ENCODE peak calls at places on chromosomes 16 and 17, in five cellular contexts. One of them, this sample, is unnamed.
A peak's percentile ranks its signal among the peaks of the same experiment; 100 is the strongest.

GRCh38 chr16:89057738-89058137 is 35.9 kb upstream of the ACSF3 start:
- DNase-seq in effector CD4-positive, alpha-beta T cell: no peak
- DNase-seq in Daoy: no peak
- DNase-seq in stimulated activated naive CD4-positive, alpha-beta T cell: no peak
- DNase-seq in ecto neural progenitor cell: no peak
- DNase-seq in this sample: no peak

GRCh38 chr17:12744298-12744697 is 45.0 kb upstream of the ARHGAP44 start:
- DNase-seq in ecto neural progenitor cell: no peak
- DNase-seq in effector CD4-positive, alpha-beta T cell: no peak
- DNase-seq in stimulated activated naive CD4-positive, alpha-beta T cell: no peak
- DNase-seq in Daoy: no peak
- DNase-seq in this sample: no peak

GRCh38 chr17:79006001-79006400 is 3.6 kb downstream of the CANT1 start:
- DNase-seq in effector CD4-positive, alpha-beta T cell: no peak
- DNase-seq in Daoy: no peak
- DNase-seq in stimulated activated naive CD4-positive, alpha-beta T cell: no peak
- DNase-seq in ecto neural progenitor cell: no peak
- DNase-seq in this sample: no peak

GRCh38 chr17:12896386-12896785 is 107.1 kb downstream of the ARHGAP44 start:
- DNase-seq in effector CD4-positive, alpha-beta T cell: no peak
- DNase-seq in stimulated activated naive CD4-positive, alpha-beta T cell: no peak
- DNase-seq in Daoy: no peak
- DNase-seq in ecto neural progenitor cell: no peak
- DNase-seq in this sample: no peak

GRCh38 chr17:45282683-45283644 is 21.1 kb upstream of the SPATA32 start:
- DNase-seq in Daoy: peak; percentile 61
- DNase-seq in stimulated activated naive CD4-positive, alpha-beta T cell: no peak
- DNase-seq in ecto neural progenitor cell: no peak
- DNase-seq in effector CD4-positive, alpha-beta T cell: no peak
- DNase-seq in this sample: no peak

GRCh38 chr17:29238133-29238850 is 8.4 kb upstream of the CRYBA1 start:
- DNase-seq in stimulated activated naive CD4-positive, alpha-beta T cell: no peak
- DNase-seq in Daoy: peak; percentile 17
- DNase-seq in ecto neural progenitor cell: no peak
- DNase-seq in effector CD4-positive, alpha-beta T cell: no peak
- DNase-seq in this sample: no peak

GRCh38 chr17:47955497-47956461 is 1.9 kb downstream of the PRR15L start:
- DNase-seq in effector CD4-positive, alpha-beta T cell: no peak
- DNase-seq in ecto neural progenitor cell: no peak
- DNase-seq in Daoy: no peak
- DNase-seq in stimulated activated naive CD4-positive, alpha-beta T cell: no peak
- DNase-seq in this sample: no peak

GRCh38 chr16:57689772-57690558 is 4.6 kb upstream of the DRC7 start:
- DNase-seq in Daoy: no peak
- DNase-seq in ecto neural progenitor cell: no peak
- DNase-seq in stimulated activated naive CD4-positive, alpha-beta T cell: peak; percentile 31
- DNase-seq in effector CD4-positive, alpha-beta T cell: peak; percentile 7
- DNase-seq in this sample: peak; percentile 75

GRCh38 chr16:22195695-22196558 is 10.2 kb upstream of the EEF2K start:
- DNase-seq in Daoy: peak; percentile 86
- DNase-seq in effector CD4-positive, alpha-beta T cell: peak; percentile 86
- DNase-seq in stimulated activated naive CD4-positive, alpha-beta T cell: peak; percentile 92
- DNase-seq in ecto neural progenitor cell: peak; percentile 98
- DNase-seq in this sample: peak; percentile 93

GRCh38 chr17:17906418-17907215 is 65.6 kb downstream of the TOM1L2 start:
- DNase-seq in effector CD4-positive, alpha-beta T cell: no peak
- DNase-seq in stimulated activated naive CD4-positive, alpha-beta T cell: no peak
- DNase-seq in ecto neural progenitor cell: no peak
- DNase-seq in Daoy: no peak
- DNase-seq in this sample: no peak

GRCh38 chr16:29702307-29702706 is 23.3 kb downstream of the QPRT start:
- DNase-seq in effector CD4-positive, alpha-beta T cell: peak; percentile 44
- DNase-seq in ecto neural progenitor cell: no peak
- DNase-seq in Daoy: no peak
- DNase-seq in stimulated activated naive CD4-positive, alpha-beta T cell: no peak
- DNase-seq in this sample: no peak

GRCh38 chr16:83887088-83887487 is 11.8 kb upstream of the MLYCD start:
- DNase-seq in Daoy: peak; percentile 24
- DNase-seq in ecto neural progenitor cell: no peak
- DNase-seq in effector CD4-positive, alpha-beta T cell: no peak
- DNase-seq in stimulated activated naive CD4-positive, alpha-beta T cell: no peak
- DNase-seq in this sample: no peak

GRCh38 chr17:38328620-38329019 is 15.1 kb downstream of the GPR179 start:
- DNase-seq in ecto neural progenitor cell: peak; percentile 32
- DNase-seq in stimulated activated naive CD4-positive, alpha-beta T cell: no peak
- DNase-seq in effector CD4-positive, alpha-beta T cell: no peak
- DNase-seq in Daoy: no peak
- DNase-seq in this sample: no peak